ENCODE peak calls at places on chromosomes 13 and 19, in five cellular contexts. X is SK-N-SH, R is K562, P is GM12878, D is HepG2. T is an unnamed sample.

GRCh38 chr19:7550987-7551761 is 15.7 kb downstream of the PNPLA6 start:
- DNase-seq in P (no peak), X (peak), R (peak), D (no peak), T (peak)

GRCh38 chr13:27619711-27620376 is 485 bp downstream of the LNX2 start:
- DNase-seq in P (no peak), R (no peak), X (peak), D (peak), T (peak)

GRCh38 chr19:35592226-35592625 is 6.3 kb downstream of the PMIS2 start:
- DNase-seq in D (peak), P (no peak), R (peak), X (peak), T (peak)

GRCh38 chr13:100933841-100934240 is 259.2 kb upstream of the TMTC4 start:
- DNase-seq in X (no peak), P (no peak), R (no peak), D (no peak), T (no peak)

GRCh38 chr13:114128348-114128623 is 4.1 kb downstream of the RASA3 start:
- DNase-seq in P (no peak), D (no peak), R (no peak), X (no peak), T (no peak)

GRCh38 chr13:89966524-89966923 is 1381.0 kb upstream of the MIR17HG start:
- DNase-seq in R (no peak), D (no peak), X (no peak), P (no peak), T (no peak)

GRCh38 chr13:42041017-42041683 is 7.3 kb upstream of the DGKH start:
- DNase-seq in P (peak), D (no peak), R (peak), X (peak), T (peak)

GRCh38 chr19:10694706-10695105 is 6.5 kb upstream of the QTRT1 start:
- DNase-seq in X (no peak), R (no peak), P (no peak), D (no peak), T (no peak)

GRCh38 chr19:41431426-41432386 is 4.5 kb upstream of the B3GNT8 start:
- DNase-seq in D (peak), P (no peak), X (no peak), R (no peak), T (peak)

GRCh38 chr19:10603873-10604459 is 16.9 kb upstream of the AP1M2 start:
- DNase-seq in R (no peak), P (peak), X (peak), D (no peak), T (no peak)

GRCh38 chr13:99981115-99982020 is at the start of gene ZIC2:
- DNase-seq in D (no peak), X (peak), R (peak), P (no peak), T (no peak)

GRCh38 chr13:43036386-43037220 is 13.2 kb downstream of the DNAJC15 start:
- DNase-seq in D (no peak), X (no peak), R (no peak), P (no peak), T (no peak)

GRCh38 chr13:33462109-33462508 is 176.6 kb upstream of the STARD13 start:
- DNase-seq in D (peak), X (no peak), R (no peak), P (no peak), T (no peak)

GRCh38 chr13:74487091-74487722 is 353.0 kb upstream of the KLF12 start:
- DNase-seq in X (no peak), R (no peak), P (no peak), D (no peak), T (no peak)

GRCh38 chr13:111508164-111508870 is 187.9 kb downstream of the TEX29 start:
- DNase-seq in R (no peak), P (no peak), X (no peak), D (no peak), T (no peak)

GRCh38 chr13:99911069-99911964 is 60.2 kb downstream of the ZIC5 start:
- DNase-seq in P (no peak), X (no peak), D (no peak), R (no peak), T (no peak)

GRCh38 chr13:107295391-107296157 is 727.6 kb upstream of the ARGLU1 start:
- DNase-seq in X (no peak), D (no peak), P (no peak), R (no peak), T (no peak)

GRCh38 chr13:23288564-23288963 is 107.8 kb downstream of the SGCG start:
- DNase-seq in D (no peak), P (no peak), X (no peak), R (no peak), T (no peak)

GRCh38 chr13:89214115-89214514 is 1542.9 kb downstream of the SLITRK5 start:
- DNase-seq in D (no peak), R (no peak), X (no peak), P (no peak), T (no peak)

GRCh38 chr19:27887946-27888345 is 1325.0 kb downstream of the UQCRFS1 start:
- DNase-seq in D (no peak), R (no peak), X (no peak), P (no peak), T (no peak)

GRCh38 chr13:46575321-46575721 is 22.4 kb downstream of the LRCH1 start:
- DNase-seq in D (no peak), P (peak), X (no peak), R (no peak), T (peak)

GRCh38 chr13:85896516-85897450 is 97.6 kb upstream of the SLITRK6 start:
- DNase-seq in X (peak), R (no peak), D (no peak), P (no peak), T (peak)

GRCh38 chr19:2569596-2570465 is 93.9 kb downstream of the GADD45B start:
- DNase-seq in X (no peak), P (no peak), D (no peak), R (no peak), T (no peak)

GRCh38 chr13:98315902-98316301 is 138.8 kb upstream of the RNF113B start:
- DNase-seq in X (no peak), D (no peak), P (no peak), R (no peak), T (no peak)

GRCh38 chr19:6739884-6740588 is 556 bp downstream of the TRIP10 start:
- DNase-seq in X (peak), D (no peak), R (peak), P (no peak), T (no peak)

GRCh38 chr13:105047676-105048295 is 1487.7 kb downstream of the EFNB2 start:
- DNase-seq in R (no peak), P (no peak), X (no peak), D (no peak), T (no peak)

DNA sequence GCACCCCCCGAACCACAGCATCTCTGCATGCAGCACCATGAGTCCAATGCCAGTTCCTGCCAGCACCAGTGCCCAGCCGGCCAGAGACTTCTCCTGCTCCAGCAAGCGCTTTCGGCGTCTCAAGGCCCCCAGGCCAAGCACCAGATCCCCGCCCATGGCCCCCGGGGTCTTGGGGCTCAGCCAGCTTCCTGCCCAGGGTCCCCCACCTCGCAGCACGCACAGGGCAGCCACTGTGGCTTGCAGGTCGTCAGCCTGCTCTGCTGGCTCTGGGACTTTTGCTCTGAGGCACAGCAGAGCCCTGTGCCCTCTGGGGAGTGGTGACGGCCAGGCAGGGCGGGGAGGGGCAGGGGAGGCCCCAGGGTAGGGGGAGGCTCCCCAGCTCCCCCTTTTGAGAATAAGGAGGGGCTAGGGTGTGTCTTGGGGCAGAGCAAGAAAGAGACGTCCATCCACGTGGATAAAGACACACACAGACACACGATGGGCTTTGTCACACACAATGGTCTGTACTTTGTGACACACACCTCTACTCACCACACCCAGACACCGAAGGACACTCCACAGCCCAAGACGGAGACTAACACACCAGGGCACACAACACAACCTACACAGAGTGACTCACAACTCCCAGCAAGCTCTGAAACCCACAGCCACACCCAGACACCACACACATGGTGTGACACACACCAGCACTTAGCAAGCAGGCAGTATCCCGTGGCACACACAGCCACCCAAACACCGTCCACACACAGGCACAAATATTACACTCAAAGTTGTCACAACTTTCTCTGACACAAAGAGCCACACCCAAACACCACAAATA is at the start of gene KCNN4:
- DNase-seq in R (peak), P (no peak), D (no peak), X (no peak), T (peak)
- TF ChIP-seq MXI1 in R (no peak), P (peak), D (no peak), X (no peak), T (no peak)

GRCh38 chr19:32662186-32662585 is 12.8 kb downstream of the ANKRD27 start:
- DNase-seq in P (no peak), D (no peak), X (no peak), R (no peak), T (peak)
- TF ChIP-seq MXI1 in P (no peak), D (no peak), X (no peak), R (no peak), T (no peak)

GRCh38 chr13:95201814-95202521 is 99.3 kb downstream of the ABCC4 start:
- DNase-seq in R (no peak), P (no peak), D (no peak), X (peak), T (peak)
- TF ChIP-seq MXI1 in R (no peak), P (no peak), D (no peak), X (no peak), T (no peak)

DNA sequence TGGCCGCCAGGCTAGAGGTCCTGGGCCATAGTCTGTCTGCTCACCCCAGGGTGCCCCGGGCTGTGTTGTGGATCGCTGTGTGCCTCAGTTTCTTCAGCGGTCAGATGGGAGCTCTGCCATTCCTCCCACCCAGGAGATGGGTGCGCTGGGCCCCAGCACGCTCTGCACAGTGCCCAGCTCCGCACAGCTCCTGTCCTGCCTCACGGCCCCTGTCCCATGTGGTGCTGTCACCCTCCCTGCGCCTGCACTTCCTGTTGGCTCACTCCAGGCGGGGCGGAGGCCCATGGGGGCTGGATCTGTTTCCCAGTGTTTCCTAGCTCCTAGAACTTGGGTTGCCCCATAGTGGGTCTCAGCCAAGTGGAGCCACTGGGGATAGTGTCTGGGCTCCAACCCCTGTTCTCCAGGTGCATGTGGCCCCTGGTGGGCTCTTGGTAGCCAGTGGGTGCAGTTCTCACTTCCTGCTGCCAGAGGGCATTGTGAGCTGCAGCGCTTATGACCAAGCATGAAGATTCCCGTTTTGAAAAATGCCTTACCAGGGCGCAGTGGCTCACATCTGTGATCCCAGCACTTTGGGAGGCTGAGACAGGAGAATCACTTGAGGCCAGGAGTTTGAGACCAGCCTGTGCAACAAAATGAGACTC is 69.8 kb downstream of the KDM4B start:
- DNase-seq in X (peak), R (peak), P (no peak), D (peak), T (peak)
- TF ChIP-seq MXI1 in X (no peak), R (no peak), P (no peak), D (no peak), T (no peak)

GRCh38 chr19:48490980-48491792 is 20.4 kb downstream of the LMTK3 start:
- DNase-seq in D (no peak), P (no peak), R (peak), X (peak), T (no peak)
- TF ChIP-seq MXI1 in D (no peak), P (no peak), R (no peak), X (no peak), T (no peak)